ENCODE peak calls at places on chromosome 21, in five cellular contexts. U is GM06990, K is foreskin fibroblast, S is lower lobe of right lung, Z is adrenal gland. A is an unnamed sample.

GRCh38 chr21:27570306-27570868 is 603.5 kb upstream of the ADAMTS5 start:
- DNase-seq in Z (peak), S (peak), U (no peak), K (peak), A (peak)

GRCh38 chr21:33434770-33435360 is 31.7 kb downstream of the IFNGR2 start:
- DNase-seq in K (peak), S (peak), Z (peak), U (peak), A (peak)

GRCh38 chr21:41651830-41652229 is 115.0 kb downstream of the RIPK4 start:
- DNase-seq in U (no peak), Z (no peak), S (no peak), K (peak), A (no peak)

GRCh38 chr21:25733859-25734653 is 648 bp downstream of the ATP5PF start:
- DNase-seq in S (no peak), U (no peak), Z (peak), K (peak), A (peak)

GRCh38 chr21:39105341-39105765 is 77.9 kb downstream of the PSMG1 start:
- DNase-seq in Z (no peak), S (no peak), U (no peak), K (no peak), A (no peak)

GRCh38 chr21:34909492-34910292 is 139.4 kb downstream of the RUNX1 start:
- DNase-seq in S (no peak), K (no peak), Z (no peak), U (no peak), A (no peak)

GRCh38 chr21:46603228-46603627 is 1.7 kb downstream of the S100B start:
- DNase-seq in K (peak), S (no peak), Z (no peak), U (no peak), A (no peak)

GRCh38 chr21:26555554-26555953 is 17.5 kb downstream of the CYYR1 start:
- DNase-seq in S (no peak), K (no peak), Z (no peak), U (no peak), A (no peak)

GRCh38 chr21:14889080-14889805 is 175.6 kb downstream of the NRIP1 start:
- DNase-seq in Z (no peak), K (peak), U (no peak), S (no peak), A (peak)

GRCh38 chr21:21200103-21200938 is 202.1 kb downstream of the NCAM2 start:
- DNase-seq in S (no peak), K (peak), U (no peak), Z (peak), A (peak)

GRCh38 chr21:15197696-15198095 is 132.9 kb upstream of the NRIP1 start:
- DNase-seq in S (no peak), Z (no peak), K (no peak), U (no peak), A (peak)

GRCh38 chr21:46662367-46662654 is 26.8 kb downstream of the PRMT2 start:
- DNase-seq in Z (no peak), U (no peak), K (no peak), S (no peak), A (no peak)

GRCh38 chr21:29257701-29258100 is 41.0 kb upstream of the BACH1 start:
- DNase-seq in U (no peak), Z (no peak), K (peak), S (no peak), A (peak)

GRCh38 chr21:23217597-23217996 is 2219.4 kb downstream of the NCAM2 start:
- DNase-seq in K (no peak), Z (no peak), U (no peak), S (no peak), A (no peak)

GRCh38 chr21:38831526-38832467 is 26.1 kb downstream of the ETS2 start:
- DNase-seq in S (peak), K (peak), Z (peak), U (peak), A (peak)

GRCh38 chr21:17612023-17612564 is 607 bp downstream of the BTG3 start:
- DNase-seq in S (peak), Z (peak), U (peak), K (peak), A (peak)

GRCh38 chr21:24310780-24311179 is 1296.5 kb downstream of the MRPL39 start:
- DNase-seq in K (no peak), U (no peak), S (no peak), Z (no peak), A (no peak)

GRCh38 chr21:16870116-16870515 is 642.7 kb upstream of the CXADR start:
- DNase-seq in Z (no peak), S (no peak), K (peak), U (no peak), A (peak)

GRCh38 chr21:39669485-39669884 is 56.7 kb downstream of the B3GALT5 start:
- DNase-seq in U (no peak), K (no peak), S (no peak), Z (no peak), A (no peak)

GRCh38 chr21:40516336-40516735 is 330.6 kb downstream of the DSCAM start:
- DNase-seq in Z (peak), K (no peak), S (no peak), U (no peak), A (no peak)

GRCh38 chr21:39726133-39726532 is 18.9 kb upstream of the IGSF5 start:
- DNase-seq in K (peak), Z (no peak), U (no peak), S (no peak), A (no peak)

GRCh38 chr21:26099610-26100219 is 70.9 kb downstream of the APP start:
- DNase-seq in K (peak), U (no peak), Z (no peak), S (no peak), A (peak)

GRCh38 chr21:18646114-18646513 is 242.5 kb upstream of the TMPRSS15 start:
- DNase-seq in K (no peak), U (no peak), S (no peak), Z (no peak), A (no peak)

GRCh38 chr21:44439211-44439600 is 16.1 kb upstream of the LRRC3 start:
- DNase-seq in K (no peak), U (no peak), S (no peak), Z (no peak), A (no peak)

GRCh38 chr21:33302796-33303195 is 22.0 kb upstream of the IFNAR1 start:
- DNase-seq in K (no peak), U (no peak), S (no peak), Z (no peak), A (no peak)

GRCh38 chr21:38643404-38644023 is 145.2 kb upstream of the ERG start:
- DNase-seq in K (no peak), S (no peak), Z (no peak), U (no peak), A (no peak)

DNA sequence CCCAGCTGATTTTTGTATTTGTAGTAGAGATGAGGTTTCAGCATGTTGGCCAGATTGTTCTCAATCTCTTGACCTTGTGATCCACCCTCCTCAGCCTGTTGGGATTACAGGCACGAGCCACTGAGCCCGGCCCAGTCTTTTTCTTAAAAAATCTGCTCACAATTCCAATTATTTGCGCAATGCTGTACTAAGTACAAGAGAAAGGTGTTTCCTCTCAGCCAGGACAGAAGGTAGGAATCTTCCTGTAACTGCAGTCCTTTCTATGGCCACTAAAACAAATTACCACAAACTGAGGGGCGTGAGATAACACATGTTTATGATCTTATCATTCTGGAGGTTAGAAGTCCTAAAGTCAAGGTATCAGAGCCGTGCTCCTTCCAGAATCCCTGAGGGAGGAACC is 6.9 kb upstream of the CBR3 start:
- DNase-seq in Z (no peak), U (no peak), K (no peak), S (no peak), A (no peak)
- TF ChIP-seq CTCF in Z (no peak), U (no peak), K (no peak), S (no peak), A (no peak)

GRCh38 chr21:45471229-45472052 is 66.5 kb downstream of the COL18A1 start:
- DNase-seq in S (no peak), K (peak), Z (no peak), U (no peak), A (peak)
- H3K4me3 ChIP-seq in S (no peak), K (peak), Z (no peak), U (no peak), A (peak)

GRCh38 chr21:42849759-42850412 is 29.5 kb downstream of the WDR4 start:
- DNase-seq in U (no peak), Z (no peak), K (no peak), S (no peak), A (no peak)
- TF ChIP-seq CTCF in U (no peak), Z (no peak), K (no peak), S (no peak), A (no peak)

GRCh38 chr21:31872072-31872451 is 758 bp upstream of the HUNK start:
- DNase-seq in U (no peak), Z (no peak), K (no peak), S (no peak), A (no peak)
- H3K4me3 ChIP-seq in U (no peak), Z (no peak), K (peak), S (peak), A (no peak)

A was measured in cardiac fibroblast.